ENCODE peak calls at places on chromosome 17, in four cellular contexts. One of them, this sample, is unnamed.

GRCh38 chr17:80892900-80893603 is 98.6 kb upstream of the CHMP6 start:
- DNase-seq in H1: no peak
- DNase-seq in GM12892: no peak
- DNase-seq in HepG2: no peak
- DNase-seq in this sample: no peak

GRCh38 chr17:31216053-31216751 is 80.8 kb downstream of the OMG start:
- DNase-seq in H1: no peak
- DNase-seq in GM12892: no peak
- DNase-seq in HepG2: peak
- DNase-seq in this sample: no peak

GRCh38 chr17:69608808-69609494 is 194.5 kb downstream of the MAP2K6 start:
- DNase-seq in H1: no peak
- DNase-seq in GM12892: no peak
- DNase-seq in HepG2: no peak
- DNase-seq in this sample: no peak

GRCh38 chr17:8789743-8790142 is 9.4 kb downstream of the MFSD6L start:
- DNase-seq in H1: no peak
- DNase-seq in GM12892: no peak
- DNase-seq in HepG2: no peak
- DNase-seq in this sample: no peak

GRCh38 chr17:17904171-17905035 is 67.6 kb upstream of the SREBF1 start:
- DNase-seq in H1: no peak
- DNase-seq in GM12892: no peak
- DNase-seq in HepG2: peak
- DNase-seq in this sample: no peak

GRCh38 chr17:74792586-74792985 is 16.4 kb upstream of the NAT9 start:
- DNase-seq in H1: no peak
- DNase-seq in GM12892: no peak
- DNase-seq in HepG2: no peak
- DNase-seq in this sample: no peak

GRCh38 chr17:27960183-27960589 is 67.0 kb upstream of the LYRM9 start:
- DNase-seq in H1: no peak
- DNase-seq in GM12892: no peak
- DNase-seq in HepG2: no peak
- DNase-seq in this sample: no peak

GRCh38 chr17:57640079-57640478 is 105.0 kb downstream of the CCDC182 start:
- DNase-seq in H1: no peak
- DNase-seq in GM12892: no peak
- DNase-seq in HepG2: no peak
- DNase-seq in this sample: no peak

GRCh38 chr17:57678393-57678792 is 66.7 kb downstream of the CCDC182 start:
- DNase-seq in H1: peak
- DNase-seq in GM12892: no peak
- DNase-seq in HepG2: no peak
- DNase-seq in this sample: no peak

GRCh38 chr17:81307636-81308035 is 12.5 kb upstream of the SLC38A10 start:
- DNase-seq in H1: no peak
- DNase-seq in GM12892: no peak
- DNase-seq in HepG2: no peak
- DNase-seq in this sample: no peak

GRCh38 chr17:19755392-19755791 is 7.3 kb upstream of the ALDH3A1 start:
- DNase-seq in H1: no peak
- DNase-seq in GM12892: no peak
- DNase-seq in HepG2: no peak
- DNase-seq in this sample: no peak

GRCh38 chr17:63434951-63435571 is 11.0 kb downstream of the CYB561 start:
- DNase-seq in H1: no peak
- DNase-seq in GM12892: no peak
- DNase-seq in HepG2: no peak
- DNase-seq in this sample: no peak

GRCh38 chr17:34721326-34721725 is 141.9 kb downstream of the TMEM132E start:
- DNase-seq in H1: no peak
- DNase-seq in GM12892: no peak
- DNase-seq in HepG2: no peak
- DNase-seq in this sample: no peak

GRCh38 chr17:20218231-20218630 is 209.1 kb downstream of the SPECC1 start:
- DNase-seq in H1: peak
- DNase-seq in GM12892: no peak
- DNase-seq in HepG2: no peak
- DNase-seq in this sample: no peak

GRCh38 chr17:48613862-48614694 is 1.0 kb downstream of the HOXB8 start:
- DNase-seq in H1: no peak
- DNase-seq in GM12892: peak
- DNase-seq in HepG2: no peak
- DNase-seq in this sample: no peak

GRCh38 chr17:1206016-1206787 is 26.4 kb upstream of the ABR start:
- DNase-seq in H1: no peak
- DNase-seq in GM12892: no peak
- DNase-seq in HepG2: no peak
- DNase-seq in this sample: no peak

GRCh38 chr17:5775098-5775497 is 190.8 kb upstream of the NLRP1 start:
- DNase-seq in H1: no peak
- DNase-seq in GM12892: no peak
- DNase-seq in HepG2: no peak
- DNase-seq in this sample: no peak

GRCh38 chr17:56373981-56374380 is 219.5 kb upstream of the NOG start:
- DNase-seq in H1: no peak
- DNase-seq in GM12892: no peak
- DNase-seq in HepG2: no peak
- DNase-seq in this sample: no peak

GRCh38 chr17:46834846-46835245 is 16.4 kb upstream of the WNT3 start:
- DNase-seq in H1: no peak
- DNase-seq in GM12892: no peak
- DNase-seq in HepG2: no peak
- DNase-seq in this sample: no peak

GRCh38 chr17:7912927-7913524 is 3.1 kb downstream of the RNF227 start:
- DNase-seq in H1: no peak
- DNase-seq in GM12892: no peak
- DNase-seq in HepG2: peak
- DNase-seq in this sample: peak

GRCh38 chr17:80065478-80066170 is 29.2 kb downstream of the CCDC40 start:
- DNase-seq in H1: peak
- DNase-seq in GM12892: no peak
- DNase-seq in HepG2: no peak
- DNase-seq in this sample: no peak

GRCh38 chr17:60149691-60150582 is at the start of gene CA4:
- DNase-seq in H1: peak
- DNase-seq in GM12892: no peak
- DNase-seq in HepG2: no peak
- DNase-seq in this sample: no peak

GRCh38 chr17:74444406-74444805 is 12.5 kb downstream of the GPRC5C start:
- DNase-seq in H1: no peak
- DNase-seq in GM12892: no peak
- DNase-seq in HepG2: no peak
- DNase-seq in this sample: no peak

GRCh38 chr17:40482722-40483121 is 18.7 kb downstream of the TNS4 start:
- DNase-seq in H1: no peak
- DNase-seq in GM12892: no peak
- DNase-seq in HepG2: no peak
- DNase-seq in this sample: no peak

GRCh38 chr17:8887834-8888703 is 20.6 kb upstream of the PIK3R6 start:
- DNase-seq in H1: peak
- DNase-seq in GM12892: no peak
- DNase-seq in HepG2: peak
- DNase-seq in this sample: no peak

GRCh38 chr17:59030811-59031210 is 75.9 kb downstream of the TRIM37 start:
- DNase-seq in H1: no peak
- DNase-seq in GM12892: no peak
- DNase-seq in HepG2: no peak
- DNase-seq in this sample: no peak

GRCh38 chr17:4513113-4514032 is 14.7 kb downstream of the SPNS2 start:
- DNase-seq in H1: no peak
- DNase-seq in GM12892: no peak
- DNase-seq in HepG2: no peak
- DNase-seq in this sample: no peak

GRCh38 chr17:69735285-69735684 is 320.8 kb downstream of the MAP2K6 start:
- DNase-seq in H1: no peak
- DNase-seq in GM12892: no peak
- DNase-seq in HepG2: no peak
- DNase-seq in this sample: no peak

GRCh38 chr17:69335018-69335417 is 8.1 kb upstream of the ABCA5 start:
- DNase-seq in H1: no peak
- DNase-seq in GM12892: no peak
- DNase-seq in HepG2: peak
- DNase-seq in this sample: no peak

GRCh38 chr17:61904094-61904710 is 23.6 kb downstream of the INTS2 start:
- DNase-seq in H1: no peak
- DNase-seq in GM12892: peak
- DNase-seq in HepG2: no peak
- DNase-seq in this sample: peak

GRCh38 chr17:258045-258734 is 76.7 kb upstream of the DOC2B start:
- DNase-seq in H1: peak
- DNase-seq in GM12892: no peak
- DNase-seq in HepG2: no peak
- DNase-seq in this sample: no peak

GRCh38 chr17:50266384-50267073 is 7.7 kb upstream of the TMEM92 start:
- DNase-seq in H1: peak
- DNase-seq in GM12892: peak
- DNase-seq in HepG2: peak
- DNase-seq in this sample: no peak

GRCh38 chr17:1908699-1909309 is 79.0 kb downstream of the RPA1 start:
- DNase-seq in H1: no peak
- DNase-seq in GM12892: no peak
- DNase-seq in HepG2: peak
- DNase-seq in this sample: no peak

GRCh38 chr17:19000531-19001011 is 4.0 kb downstream of the FAM83G start:
- DNase-seq in H1: no peak
- DNase-seq in GM12892: no peak
- DNase-seq in HepG2: no peak
- DNase-seq in this sample: no peak

GRCh38 chr17:34741967-34742366 is 162.6 kb downstream of the TMEM132E start:
- DNase-seq in H1: no peak
- DNase-seq in GM12892: no peak
- DNase-seq in HepG2: no peak
- DNase-seq in this sample: no peak

DNA sequence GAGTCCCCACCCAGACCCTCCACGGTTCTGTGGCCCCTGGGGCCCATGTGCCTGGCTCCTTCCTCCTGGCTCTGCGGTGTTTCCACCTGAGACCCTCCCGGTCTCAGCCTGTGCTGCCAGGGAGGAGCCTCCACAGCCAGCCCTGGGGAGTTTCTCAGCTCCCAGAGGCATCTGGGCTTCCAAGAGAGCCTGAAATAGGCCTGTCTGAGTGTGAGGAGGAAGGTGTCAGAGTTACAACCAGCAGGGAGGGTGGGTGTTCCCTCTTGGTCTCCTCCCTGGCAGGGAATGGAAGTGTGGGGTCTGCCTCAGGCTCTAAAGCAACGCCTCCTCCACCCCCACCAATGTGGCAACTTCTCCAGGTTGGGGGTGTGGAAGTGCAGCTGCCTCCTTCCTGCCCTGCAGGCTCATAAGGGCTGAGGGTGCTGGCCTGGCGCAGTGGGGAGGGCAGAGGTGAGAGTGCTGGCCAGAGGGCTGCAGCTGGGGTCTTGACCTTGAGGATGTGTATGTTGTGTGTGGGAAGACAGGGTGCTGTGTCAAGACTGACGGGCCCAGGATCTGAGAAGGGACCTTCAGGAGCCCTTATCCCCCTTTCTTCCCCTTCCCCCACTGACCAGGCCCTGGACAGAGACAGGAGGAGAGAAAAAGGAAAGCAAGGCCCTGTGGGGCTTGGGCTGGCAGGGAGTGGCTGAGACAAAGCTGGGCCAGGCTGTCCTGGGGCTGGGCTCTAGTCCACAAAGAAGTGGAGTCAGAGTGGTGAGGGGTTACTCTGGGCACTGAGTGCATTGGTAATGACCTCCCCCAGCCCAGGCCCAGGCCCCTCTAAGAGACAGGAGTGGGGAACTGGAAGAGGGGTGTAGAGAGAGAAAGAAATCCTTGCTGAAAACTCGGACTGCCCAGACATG is 2.4 kb downstream of the CYGB start:
- DNase-seq in H1: peak
- DNase-seq in GM12892: no peak
- DNase-seq in HepG2: no peak
- DNase-seq in this sample: no peak
- TF ChIP-seq TAF1 in H1: no peak
- TF ChIP-seq TAF1 in GM12892: no peak
- TF ChIP-seq TAF1 in HepG2: no peak
- TF ChIP-seq TAF1 in this sample: no peak

GRCh38 chr17:73156887-73157870 is 7.6 kb upstream of the SSTR2 start:
- DNase-seq in H1: no peak
- DNase-seq in GM12892: no peak
- DNase-seq in HepG2: no peak
- DNase-seq in this sample: no peak
- TF ChIP-seq TAF1 in H1: no peak
- TF ChIP-seq TAF1 in GM12892: no peak
- TF ChIP-seq TAF1 in HepG2: no peak
- TF ChIP-seq TAF1 in this sample: no peak

GRCh38 chr17:39219647-39220154 is 6.0 kb downstream of the STAC2 start:
- DNase-seq in H1: no peak
- DNase-seq in GM12892: no peak
- DNase-seq in HepG2: no peak
- DNase-seq in this sample: no peak
- TF ChIP-seq TAF1 in H1: no peak
- TF ChIP-seq TAF1 in GM12892: no peak
- TF ChIP-seq TAF1 in HepG2: no peak
- TF ChIP-seq TAF1 in this sample: no peak

GRCh38 chr17:10171581-10171981 is 26.8 kb downstream of the GAS7 start:
- DNase-seq in H1: no peak
- DNase-seq in GM12892: no peak
- DNase-seq in HepG2: no peak
- DNase-seq in this sample: no peak

GRCh38 chr17:10172778-10173177 is 25.6 kb downstream of the GAS7 start:
- DNase-seq in H1: no peak
- DNase-seq in GM12892: no peak
- DNase-seq in HepG2: no peak
- DNase-seq in this sample: no peak

GRCh38 chr17:10170233-10170632 is 28.2 kb downstream of the GAS7 start:
- DNase-seq in H1: no peak
- DNase-seq in GM12892: no peak
- DNase-seq in HepG2: no peak
- DNase-seq in this sample: no peak

GRCh38 chr17:10171057-10171456 is 27.3 kb downstream of the GAS7 start:
- DNase-seq in H1: no peak
- DNase-seq in GM12892: no peak
- DNase-seq in HepG2: no peak
- DNase-seq in this sample: no peak

GRCh38 chr17:10172241-10172741 is 26.1 kb downstream of the GAS7 start:
- DNase-seq in H1: no peak
- DNase-seq in GM12892: no peak
- DNase-seq in HepG2: no peak
- DNase-seq in this sample: no peak
- TF ChIP-seq TAF1 in H1: no peak
- TF ChIP-seq TAF1 in GM12892: no peak
- TF ChIP-seq TAF1 in HepG2: no peak
- TF ChIP-seq TAF1 in this sample: no peak